ENCODE peak calls at places on chromosomes 12 and 14, in four cellular contexts. J, Z, V and C are unnamed samples.

GRCh38 chr14:103427485-103428443 is 42.5 kb downstream of the MARK3 start:
- DNase-seq in J (peak), Z (no peak), V (peak), C (peak)

GRCh38 chr14:32102152-32102787 is 25.2 kb downstream of the ARHGAP5 start:
- DNase-seq in J (peak), Z (no peak), V (no peak), C (no peak)

GRCh38 chr12:128298091-128298490 is 31.1 kb downstream of the TMEM132C start:
- DNase-seq in J (no peak), Z (no peak), V (no peak), C (no peak)

GRCh38 chr14:43338713-43339112 is 1168.4 kb downstream of the FSCB start:
- DNase-seq in J (no peak), Z (no peak), V (no peak), C (no peak)

GRCh38 chr14:102049258-102050025 is 37.4 kb downstream of the HSP90AA1 start:
- DNase-seq in J (no peak), Z (no peak), V (no peak), C (no peak)

GRCh38 chr12:45730842-45731336 is 1.4 kb downstream of the ARID2 start:
- DNase-seq in J (peak), Z (peak), V (peak), C (no peak)

GRCh38 chr12:1020389-1020788 is 29.4 kb downstream of the ERC1 start:
- DNase-seq in J (no peak), Z (no peak), V (no peak), C (no peak)

GRCh38 chr12:14326699-14327098 is 38.8 kb upstream of the ATF7IP start:
- DNase-seq in J (peak), Z (no peak), V (no peak), C (no peak)

GRCh38 chr14:61652526-61653262 is 42.6 kb upstream of the HIF1A start:
- DNase-seq in J (no peak), Z (no peak), V (peak), C (peak)

GRCh38 chr14:100438678-100439592 is 115.8 kb downstream of the SLC25A47 start:
- DNase-seq in J (peak), Z (no peak), V (no peak), C (peak)

GRCh38 chr12:124188561-124189405 is 106.1 kb upstream of the RFLNA start:
- DNase-seq in J (peak), Z (no peak), V (no peak), C (no peak)

GRCh38 chr12:123526542-123527080 is 6.9 kb downstream of the RILPL1 start:
- DNase-seq in J (no peak), Z (no peak), V (no peak), C (no peak)

GRCh38 chr14:93787465-93788306 is 599 bp downstream of the PRIMA1 start:
- DNase-seq in J (no peak), Z (no peak), V (no peak), C (no peak)
- H3K4me3 ChIP-seq in J (no peak), Z (no peak), V (no peak), C (no peak)

DNA sequence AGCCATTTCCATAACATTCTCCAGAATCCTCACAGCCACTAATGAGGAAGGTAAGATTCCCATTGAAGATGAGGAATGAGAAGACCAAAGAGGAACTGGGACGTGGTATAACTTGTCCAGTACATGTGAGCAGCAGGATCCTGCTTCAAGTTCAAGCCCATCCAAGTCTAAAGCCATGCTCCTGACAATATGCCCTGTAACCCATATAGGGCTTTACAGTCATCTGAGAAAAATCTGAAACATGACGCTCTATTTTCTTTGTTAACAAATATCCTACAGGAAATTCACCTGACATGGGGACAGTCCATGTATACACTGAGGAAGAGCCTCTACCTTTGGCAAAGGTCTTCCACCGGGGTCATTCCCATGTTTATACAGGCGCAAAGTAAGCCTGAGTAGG is 3.1 kb upstream of the ACTR6 start:
- DNase-seq in J (no peak), Z (no peak), V (no peak), C (no peak)
- H3K4me3 ChIP-seq in J (no peak), Z (no peak), V (no peak), C (no peak)

GRCh38 chr14:96203116-96203515 is 1.5 kb upstream of the BDKRB2 start:
- DNase-seq in J (no peak), Z (no peak), V (no peak), C (no peak)
- H3K4me3 ChIP-seq in J (no peak), Z (no peak), V (no peak), C (no peak)

GRCh38 chr12:52054838-52055741 is 3.8 kb downstream of the NR4A1 start:
- DNase-seq in J (no peak), Z (no peak), V (no peak), C (no peak)

GRCh38 chr12:52055781-52056711 is 4.8 kb downstream of the NR4A1 start:
- DNase-seq in J (no peak), Z (no peak), V (no peak), C (no peak)

GRCh38 chr12:52054231-52054837 is 3.1 kb downstream of the NR4A1 start:
- DNase-seq in J (no peak), Z (no peak), V (no peak), C (no peak)

GRCh38 chr12:52052471-52053186 is 1.4 kb downstream of the NR4A1 start:
- DNase-seq in J (no peak), Z (no peak), V (no peak), C (no peak)

GRCh38 chr12:52053570-52054209 is 2.4 kb downstream of the NR4A1 start:
- DNase-seq in J (no peak), Z (no peak), V (no peak), C (no peak)
- H3K4me3 ChIP-seq in J (no peak), Z (no peak), V (no peak), C (no peak)

GRCh38 chr12:57753938-57754337 is 965 bp upstream of the MARCHF9 start:
- DNase-seq in J (no peak), Z (no peak), V (no peak), C (no peak)

GRCh38 chr12:57751788-57752667 is at the start of gene CDK4:
- DNase-seq in J (peak), Z (peak), V (peak), C (peak)

GRCh38 chr12:57751432-57751787 is 700 bp downstream of the CDK4 start:
- DNase-seq in J (no peak), Z (no peak), V (peak), C (no peak)

GRCh38 chr12:57750561-57751431 is 1.3 kb downstream of the CDK4 start:
- DNase-seq in J (no peak), Z (no peak), V (no peak), C (no peak)

GRCh38 chr12:57752668-57753000 is 524 bp upstream of the CDK4 start:
- DNase-seq in J (no peak), Z (no peak), V (no peak), C (no peak)
- H3K4me3 ChIP-seq in J (peak), Z (peak), V (peak), C (peak)

GRCh38 chr12:49706351-49707126 is 666 bp downstream of the FMNL3 start:
- DNase-seq in J (peak), Z (no peak), V (peak), C (peak)

GRCh38 chr12:49707127-49707811 is at the start of gene FMNL3:
- DNase-seq in J (peak), Z (peak), V (peak), C (peak)

GRCh38 chr12:49705479-49706267 is 1.5 kb downstream of the FMNL3 start:
- DNase-seq in J (peak), Z (no peak), V (peak), C (peak)

GRCh38 chr12:49708851-49709250 is 1.6 kb upstream of the FMNL3 start:
- DNase-seq in J (no peak), Z (no peak), V (no peak), C (no peak)

DNA sequence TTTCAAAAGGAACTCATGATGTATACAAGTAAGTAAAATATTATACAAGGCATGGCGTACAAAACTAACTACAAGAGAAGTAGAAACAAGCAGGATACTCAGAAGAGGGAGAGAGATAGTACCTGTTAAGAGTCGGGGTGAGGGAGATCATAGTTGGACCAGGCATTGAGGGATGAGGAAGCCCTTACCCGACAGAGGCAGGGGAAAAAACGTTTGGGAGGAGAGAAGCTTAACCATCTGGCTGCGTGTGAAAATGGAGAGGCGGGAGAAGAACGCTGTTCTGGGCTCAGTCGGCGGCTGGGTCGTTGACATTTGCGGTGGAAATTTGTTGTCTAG is 575 bp upstream of the FMNL3 start:
- DNase-seq in J (no peak), Z (no peak), V (no peak), C (no peak)
- H3K4me3 ChIP-seq in J (no peak), Z (no peak), V (no peak), C (peak)

DNA sequence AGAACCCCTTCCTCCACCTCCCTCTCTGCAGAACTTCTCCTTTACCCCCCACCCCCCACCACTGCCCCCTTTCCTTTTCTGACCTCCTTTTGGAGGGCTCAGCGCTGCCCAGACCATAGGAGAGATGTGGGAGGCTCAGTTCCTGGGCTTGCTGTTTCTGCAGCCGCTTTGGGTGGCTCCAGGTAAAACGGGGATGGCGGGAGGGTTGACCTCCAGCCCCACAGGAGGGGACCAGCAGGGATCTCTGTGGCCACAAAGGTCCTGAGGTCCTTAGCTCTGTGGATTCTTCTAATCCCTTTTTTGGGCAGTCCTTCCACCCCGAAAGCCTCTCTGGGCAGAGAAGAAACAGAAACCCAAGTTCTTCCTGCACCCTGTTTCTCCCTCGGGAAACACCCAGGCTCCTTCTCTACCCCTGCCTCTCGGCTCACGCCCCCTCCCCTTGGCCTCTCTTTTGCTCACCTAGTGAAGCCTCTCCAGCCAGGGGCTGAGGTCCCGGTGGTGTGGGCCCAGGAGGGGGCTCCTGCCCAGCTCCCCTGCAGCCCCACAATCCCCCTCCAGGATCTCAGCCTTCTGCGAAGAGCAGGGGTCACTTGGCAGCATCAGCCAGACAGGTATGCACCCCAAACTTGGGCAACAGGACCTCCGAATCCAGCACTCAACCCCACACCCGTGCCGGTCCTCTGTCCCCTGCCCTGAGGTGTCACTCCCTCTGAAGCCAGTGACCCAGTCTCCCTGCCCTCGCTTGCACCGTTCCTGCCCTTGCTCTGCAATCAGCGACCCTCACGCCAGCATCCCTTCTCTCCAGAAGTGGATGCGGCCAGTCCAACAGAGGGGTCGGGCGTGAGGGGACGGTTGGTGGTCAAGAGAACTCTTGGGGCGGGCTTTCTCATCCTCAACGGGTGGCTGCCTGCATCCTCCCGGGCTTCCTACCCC is 675 bp downstream of the LAG3 start:
- DNase-seq in J (no peak), Z (no peak), V (no peak), C (no peak)
- H3K4me3 ChIP-seq in J (no peak), Z (peak), V (no peak), C (no peak)

GRCh38 chr12:130776857-130777339 is 60.8 kb upstream of the RIMBP2 start:
- DNase-seq in J (no peak), Z (no peak), V (no peak), C (no peak)
- H3K4me3 ChIP-seq in J (no peak), Z (peak), V (no peak), C (peak)

DNA sequence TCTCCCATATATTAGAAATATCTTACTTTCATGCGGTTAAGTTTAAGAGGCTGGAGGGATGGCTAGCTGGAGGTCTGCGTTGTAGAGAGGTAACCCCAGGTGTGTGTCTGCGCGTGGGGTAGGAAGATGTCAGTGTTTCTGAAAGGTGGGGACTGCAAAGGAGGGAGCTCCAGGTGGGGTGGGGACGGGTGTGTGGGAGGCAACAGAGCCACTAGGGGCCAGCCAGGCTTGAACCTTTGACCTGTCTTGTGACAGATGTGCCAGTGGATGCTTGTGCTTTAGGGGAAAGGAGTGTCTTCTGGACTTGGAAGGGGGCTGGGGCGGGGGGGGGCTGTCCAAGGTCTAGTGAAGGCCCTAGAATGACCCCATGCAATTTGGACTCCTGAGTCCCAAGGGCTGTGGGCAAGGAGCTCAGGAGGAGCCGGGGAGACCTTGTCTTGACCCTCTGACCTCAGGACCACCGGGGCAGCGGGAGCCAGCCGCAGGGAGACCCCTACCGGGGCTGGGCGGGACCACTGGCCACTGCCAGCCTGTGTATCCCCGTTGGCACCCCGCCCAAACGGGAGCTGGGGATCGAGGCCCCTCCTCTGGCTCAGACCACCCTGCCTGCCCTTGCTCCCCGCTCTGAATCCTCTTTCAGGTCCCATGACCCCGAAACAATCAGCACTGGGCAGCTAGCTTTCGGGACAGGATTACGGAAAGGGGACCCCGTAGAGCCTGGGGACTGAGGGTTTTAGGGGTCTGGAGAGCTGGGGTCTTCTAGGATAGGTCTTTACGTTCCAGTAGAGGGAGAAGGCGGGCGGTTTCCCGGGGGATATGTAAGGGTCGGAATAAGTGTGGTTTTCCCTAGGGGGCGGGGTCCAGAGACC is 1.1 kb downstream of the GLI1 start:
- DNase-seq in J (no peak), Z (no peak), V (no peak), C (no peak)
- H3K4me3 ChIP-seq in J (peak), Z (no peak), V (no peak), C (peak)

DNA sequence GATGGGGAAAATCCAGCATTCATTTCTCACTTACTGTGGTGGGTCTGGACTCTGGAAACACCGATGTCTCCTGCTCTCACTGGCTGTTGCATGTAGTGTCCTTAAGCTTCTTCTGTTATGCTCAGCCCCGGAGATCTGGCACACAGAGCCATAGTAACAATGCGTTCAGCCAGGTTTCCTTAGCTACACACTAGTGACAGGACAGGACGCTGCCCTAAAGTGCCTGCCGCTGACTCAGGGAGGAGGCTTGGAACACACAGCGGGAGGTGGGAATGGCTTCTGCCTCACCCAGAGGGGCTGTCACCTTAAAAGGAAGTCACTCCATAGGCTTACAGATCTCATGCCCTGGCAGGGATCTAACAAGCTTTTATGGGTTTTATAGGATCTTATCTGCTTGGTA is 95.4 kb upstream of the LMNTD1 start:
- DNase-seq in J (peak), Z (no peak), V (no peak), C (peak)
- H3K4me3 ChIP-seq in J (no peak), Z (no peak), V (no peak), C (peak)